ENCODE peak calls at places on chromosomes 1 and 21, in nine cellular contexts. D is OCI-LY7, G is heart left ventricle, H is HCT116, O is cardiac muscle cell, V is kidney, E is GM23338, C is ascending aorta, Y is Karpas-422. P is an unnamed sample.

GRCh38 chr1:168319691-168320090 is 39.0 kb downstream of the TBX19 start:
- DNase-seq in D (no peak), G (no peak), H (no peak), O (peak; percentile 43), V (peak; percentile 63), E (peak; percentile 62), C (no peak), Y (no peak), P (peak; percentile 13)

GRCh38 chr21:41459884-41460534 is 34.0 kb downstream of the MX1 start:
- DNase-seq in D (no peak), G (no peak), H (no peak), O (no peak), V (no peak), E (no peak), C (peak; percentile 44), Y (no peak), P (no peak)

GRCh38 chr1:152110860-152111514 is 4.3 kb downstream of the TCHH start:
- DNase-seq in D (no peak), G (peak; percentile 68), H (no peak), O (peak; percentile 61), V (peak; percentile 70), E (peak; percentile 69), C (no peak), Y (peak; percentile 64), P (peak; percentile 34)

GRCh38 chr1:187336769-187337168 is 508.0 kb downstream of the PLA2G4A start:
- DNase-seq in D (no peak), G (no peak), H (no peak), O (no peak), V (no peak), E (no peak), C (no peak), Y (no peak), P (no peak)

GRCh38 chr1:23667411-23667810 is 24.2 kb upstream of the RPL11 start:
- DNase-seq in D (peak; percentile 77), G (no peak), H (no peak), O (no peak), V (no peak), E (no peak), C (no peak), Y (no peak), P (no peak)

GRCh38 chr1:47674189-47674588 is 236.3 kb downstream of the FOXD2 start:
- DNase-seq in D (no peak), G (no peak), H (no peak), O (no peak), V (no peak), E (no peak), C (no peak), Y (no peak), P (no peak)

GRCh38 chr1:88708011-88708410 is 23.9 kb downstream of the PKN2 start:
- DNase-seq in D (no peak), G (no peak), H (no peak), O (no peak), V (no peak), E (no peak), C (no peak), Y (no peak), P (no peak)

GRCh38 chr1:147549526-147549925 is 8.2 kb downstream of the BCL9 start:
- DNase-seq in D (no peak), G (no peak), H (no peak), O (no peak), V (no peak), E (no peak), C (no peak), Y (no peak), P (no peak)

GRCh38 chr1:7281821-7282220 is 489.3 kb upstream of the VAMP3 start:
- DNase-seq in D (no peak), G (no peak), H (no peak), O (peak; percentile 69), V (no peak), E (no peak), C (no peak), Y (no peak), P (no peak)

GRCh38 chr1:23838401-23838866 is 13.2 kb upstream of the HMGCL start:
- DNase-seq in D (peak; percentile 78), G (peak; percentile 85), H (peak; percentile 8), O (peak; percentile 64), V (peak; percentile 84), E (peak; percentile 72), C (peak; percentile 73), Y (peak; percentile 93), P (peak; percentile 59)

GRCh38 chr1:34066921-34067603 is 98.0 kb downstream of the CSMD2 start:
- DNase-seq in D (no peak), G (no peak), H (no peak), O (peak; percentile 8), V (no peak), E (no peak), C (no peak), Y (no peak), P (no peak)

GRCh38 chr1:15577691-15578090 is 7.2 kb downstream of the AGMAT start:
- DNase-seq in D (no peak), G (no peak), H (no peak), O (no peak), V (no peak), E (no peak), C (no peak), Y (no peak), P (no peak)

GRCh38 chr21:35697321-35697808 is 363.0 kb downstream of the SETD4 start:
- DNase-seq in D (no peak), G (peak; percentile 83), H (no peak), O (peak; percentile 81), V (peak; percentile 82), E (no peak), C (peak; percentile 66), Y (no peak), P (no peak)

DNA sequence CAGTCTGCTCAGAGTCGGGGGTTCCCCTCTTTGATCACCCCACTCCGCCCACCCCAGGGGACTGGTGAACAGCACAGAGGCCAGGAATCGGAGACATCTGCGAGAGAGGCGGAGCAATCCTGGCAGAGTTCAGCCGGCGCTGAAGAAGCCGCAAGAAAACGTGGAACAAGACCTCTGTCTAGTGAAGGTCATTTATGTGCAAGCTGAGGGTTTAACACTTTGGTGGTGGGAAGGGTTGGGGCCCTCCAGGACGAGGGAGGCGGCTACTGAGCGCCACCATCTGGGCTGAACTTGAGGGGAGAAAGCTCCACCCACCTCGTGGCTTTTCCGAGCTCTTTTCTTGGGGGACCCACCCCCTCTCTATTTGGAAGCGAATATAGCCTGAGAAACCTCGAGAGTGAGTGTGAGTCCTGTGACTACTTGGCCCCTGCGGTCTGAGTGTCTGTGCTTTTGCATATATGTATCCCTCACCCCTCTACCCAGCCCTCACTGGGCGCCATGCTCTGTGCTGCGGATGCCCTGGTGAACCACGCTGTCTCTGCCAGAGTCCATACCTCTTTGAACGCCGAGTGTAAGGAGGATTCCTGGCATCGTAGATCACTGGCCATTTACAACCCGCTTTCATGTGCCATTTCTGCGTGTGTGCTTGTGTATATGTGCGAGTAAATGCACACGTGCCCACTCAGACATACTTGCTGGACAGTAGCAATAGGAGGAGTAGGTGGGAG is 1.2 kb upstream of the EPHA10 start:
- DNase-seq in D (peak; percentile 10), G (no peak), H (peak; percentile 2), O (no peak), V (peak; percentile 57), E (peak; percentile 75), C (no peak), Y (peak; percentile 77), P (peak; percentile 10)
- H3K4me3 ChIP-seq in D (no peak overlapping the region), G (no peak overlapping the region), H (no peak overlapping the region), O (no peak overlapping the region), V (no peak overlapping the region), E (peak overlapping the region; percentile 66), C (no peak overlapping the region), Y (peak overlapping the region; percentile 13), P (peak overlapping the region; percentile 5)

GRCh38 chr1:185412385-185413074 is 95.5 kb upstream of the IVNS1ABP start:
- DNase-seq in D (no peak), G (no peak), H (no peak), O (no peak), V (no peak), E (no peak), C (no peak), Y (no peak), P (no peak)
- H3K4me1 ChIP-seq in D (no peaks in the 10 kb centered on the region), G (no peaks in the 10 kb centered on the region), H (no peaks in the 10 kb centered on the region), O (no peaks in the 10 kb centered on the region), V (no peaks in the 10 kb centered on the region), E (no peaks in the 10 kb centered on the region), C (no peaks in the 10 kb centered on the region), Y (peaks cover 13% of the 10 kb centered on the region), P (no peaks in the 10 kb centered on the region)

GRCh38 chr1:179742717-179743678 is at the start of gene FAM163A:
- DNase-seq in D (no peak), G (peak; percentile 68), H (no peak), O (peak; percentile 33), V (no peak), E (peak; percentile 66), C (no peak), Y (no peak), P (peak; percentile 71)
- H3K4me3 ChIP-seq in D (no peak within 1 kb of the TSS), G (peak within 1 kb of the TSS; percentile 52), H (no peak within 1 kb of the TSS), O (peak within 1 kb of the TSS; percentile 29), V (no peak within 1 kb of the TSS), E (peak within 1 kb of the TSS; percentile 72), C (peak within 1 kb of the TSS; percentile 58), Y (no peak within 1 kb of the TSS), P (peak within 1 kb of the TSS; percentile 56)

GRCh38 chr1:61746768-61747167 is 4.5 kb downstream of the PATJ start:
- DNase-seq in D (no peak), G (no peak), H (no peak), O (peak; percentile 35), V (no peak), E (no peak), C (no peak), Y (no peak), P (no peak)

GRCh38 chr1:61743432-61743705 is 1.1 kb downstream of the PATJ start:
- DNase-seq in D (no peak), G (no peak), H (no peak), O (no peak), V (no peak), E (no peak), C (no peak), Y (no peak), P (no peak)

GRCh38 chr1:61742620-61743431 is 546 bp downstream of the PATJ start:
- DNase-seq in D (no peak), G (peak; percentile 74), H (no peak), O (peak; percentile 64), V (peak; percentile 86), E (peak; percentile 63), C (peak; percentile 75), Y (no peak), P (peak; percentile 72)

GRCh38 chr1:61741682-61742619 is at the start of gene PATJ:
- DNase-seq in D (peak; percentile 51), G (peak; percentile 72), H (peak; percentile 62), O (peak; percentile 37), V (peak; percentile 93), E (peak; percentile 93), C (peak; percentile 70), Y (no peak), P (peak; percentile 65)

DNA sequence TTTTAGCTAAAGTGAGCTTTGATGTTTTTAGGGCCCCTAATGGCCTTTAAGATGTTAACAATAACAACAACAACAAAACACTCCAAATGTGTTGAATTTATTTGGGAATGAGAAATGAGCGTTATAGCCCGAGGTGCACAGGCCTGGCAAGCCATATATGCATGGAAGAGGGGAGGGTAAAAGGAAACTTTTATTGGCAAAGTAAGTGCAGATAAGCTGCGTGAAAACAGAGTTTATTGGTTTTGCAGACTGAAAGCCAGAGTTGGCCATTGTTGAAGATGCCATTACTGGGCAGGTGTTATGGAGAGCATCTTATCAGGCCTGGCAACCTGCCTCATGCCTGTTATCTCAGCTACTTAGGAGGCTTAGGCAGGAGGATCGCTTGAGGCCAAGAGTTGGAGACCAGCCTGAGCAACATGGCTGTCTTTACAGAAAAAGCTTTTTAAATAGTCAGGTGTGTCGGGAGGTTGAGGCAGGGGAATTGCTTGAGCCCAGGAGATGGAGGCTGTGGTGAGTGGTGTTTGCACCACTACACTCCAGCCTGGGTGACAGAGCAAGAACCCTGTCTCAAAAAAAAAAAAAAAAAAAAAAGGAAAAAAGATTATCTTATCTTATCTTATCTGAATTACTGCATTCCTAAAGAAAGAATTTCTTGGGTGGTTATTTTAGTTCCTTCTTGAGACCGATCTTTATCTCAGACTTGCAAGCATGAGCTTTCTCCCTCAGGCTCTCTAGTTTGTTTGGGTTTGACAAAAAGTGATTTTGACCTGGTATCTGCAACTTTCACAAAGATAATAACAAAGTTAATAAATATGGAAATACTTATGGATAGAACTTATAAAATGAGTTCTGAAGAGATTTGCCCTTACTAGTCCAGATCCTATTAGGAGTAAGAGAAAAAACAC is 1.7 kb downstream of the PATJ start:
- DNase-seq in D (no peak), G (no peak), H (no peak), O (no peak), V (no peak), E (no peak), C (no peak), Y (no peak), P (no peak)
- H3K4me1 ChIP-seq in D (peaks cover 21% of the 10 kb centered on the region), G (peaks cover 19% of the 10 kb centered on the region), H (peaks cover 36% of the 10 kb centered on the region), O (peaks cover 9% of the 10 kb centered on the region), V (peaks cover 12% of the 10 kb centered on the region), E (peaks cover 26% of the 10 kb centered on the region), C (no peaks in the 10 kb centered on the region), Y (peaks cover 5% of the 10 kb centered on the region), P (peaks cover 22% of the 10 kb centered on the region)